ENCODE peak calls at places on chromosomes 4 and X, in six cellular contexts. X is HCT116, K is HepG2, L is GM12878, R is H1, F is K562. B is an unnamed sample.

GRCh38 chr4:8917321-8917811 is 45.7 kb upstream of the HMX1 start:
- DNase-seq in F (no peak), K (no peak), X (no peak), L (no peak), R (peak), B (no peak)

GRCh38 chrX:41386222-41386990 is 52.4 kb downstream of the DDX3X start:
- DNase-seq in K (no peak), R (no peak), X (no peak), L (no peak), F (no peak), B (no peak)

GRCh38 chr4:10183462-10183861 is 66.9 kb upstream of the WDR1 start:
- DNase-seq in R (no peak), F (no peak), X (no peak), K (no peak), L (no peak), B (no peak)

GRCh38 chr4:168794881-168795280 is 215.2 kb downstream of the CBR4 start:
- DNase-seq in K (no peak), F (no peak), R (no peak), L (no peak), X (no peak), B (no peak)

GRCh38 chr4:1485280-1485679 is 79.0 kb upstream of the NKX1-1 start:
- DNase-seq in F (no peak), R (no peak), K (no peak), L (no peak), X (no peak), B (no peak)

GRCh38 chrX:70454441-70455365 is 10.1 kb downstream of the DLG3 start:
- DNase-seq in K (peak), X (peak), R (peak), F (peak), L (no peak), B (peak)

GRCh38 chr4:27357283-27357682 is 496.6 kb downstream of the STIM2 start:
- DNase-seq in L (no peak), F (no peak), K (no peak), X (no peak), R (no peak), B (no peak)

GRCh38 chr4:76279462-76279861 is 27.1 kb upstream of the STBD1 start:
- DNase-seq in X (no peak), F (no peak), L (no peak), K (no peak), R (no peak), B (no peak)

GRCh38 chr4:85486425-85487101 is 11.6 kb downstream of the ARHGAP24 start:
- DNase-seq in F (peak), K (no peak), L (no peak), R (no peak), X (no peak), B (no peak)

GRCh38 chr4:71259305-71259704 is 79.5 kb upstream of the SLC4A4 start:
- DNase-seq in F (no peak), R (no peak), K (no peak), X (no peak), L (no peak), B (no peak)

GRCh38 chr4:97911236-97911906 is 231.9 kb downstream of the STPG2 start:
- DNase-seq in R (no peak), L (no peak), F (no peak), K (no peak), X (no peak), B (peak)

GRCh38 chr4:79757580-79757979 is 315.4 kb downstream of the ANTXR2 start:
- DNase-seq in L (no peak), F (no peak), R (no peak), K (no peak), X (no peak), B (no peak)

GRCh38 chrX:2600564-2600963 is 90.5 kb upstream of the CD99 start:
- DNase-seq in F (no peak), L (no peak), X (no peak), R (no peak), K (no peak), B (no peak)

GRCh38 chrX:53239474-53239873 is 14.5 kb upstream of the KDM5C start:
- DNase-seq in K (peak), F (peak), X (no peak), R (peak), L (no peak), B (peak)

GRCh38 chr4:184328022-184328736 is 110.5 kb upstream of the ENPP6 start:
- DNase-seq in X (no peak), L (peak), F (no peak), R (peak), K (no peak), B (no peak)

GRCh38 chrX:102808336-102808735 is 87.8 kb downstream of the GPRASP3 start:
- DNase-seq in R (no peak), L (no peak), K (no peak), X (no peak), F (no peak), B (no peak)

GRCh38 chr4:151711680-151712079 is 49.1 kb downstream of the GATB start:
- DNase-seq in X (no peak), K (no peak), R (no peak), F (no peak), L (no peak), B (no peak)
- TF ChIP-seq ZNF274 in X (no peak), K (no peak), R (no peak), F (no peak), L (no peak), B (no peak)

GRCh38 chr4:152265149-152265621 is 270.7 kb downstream of the FBXW7 start:
- DNase-seq in F (peak), X (no peak), R (no peak), K (peak), L (no peak), B (no peak)
- TF ChIP-seq ZNF274 in F (no peak), X (no peak), R (no peak), K (no peak), L (no peak), B (no peak)

DNA sequence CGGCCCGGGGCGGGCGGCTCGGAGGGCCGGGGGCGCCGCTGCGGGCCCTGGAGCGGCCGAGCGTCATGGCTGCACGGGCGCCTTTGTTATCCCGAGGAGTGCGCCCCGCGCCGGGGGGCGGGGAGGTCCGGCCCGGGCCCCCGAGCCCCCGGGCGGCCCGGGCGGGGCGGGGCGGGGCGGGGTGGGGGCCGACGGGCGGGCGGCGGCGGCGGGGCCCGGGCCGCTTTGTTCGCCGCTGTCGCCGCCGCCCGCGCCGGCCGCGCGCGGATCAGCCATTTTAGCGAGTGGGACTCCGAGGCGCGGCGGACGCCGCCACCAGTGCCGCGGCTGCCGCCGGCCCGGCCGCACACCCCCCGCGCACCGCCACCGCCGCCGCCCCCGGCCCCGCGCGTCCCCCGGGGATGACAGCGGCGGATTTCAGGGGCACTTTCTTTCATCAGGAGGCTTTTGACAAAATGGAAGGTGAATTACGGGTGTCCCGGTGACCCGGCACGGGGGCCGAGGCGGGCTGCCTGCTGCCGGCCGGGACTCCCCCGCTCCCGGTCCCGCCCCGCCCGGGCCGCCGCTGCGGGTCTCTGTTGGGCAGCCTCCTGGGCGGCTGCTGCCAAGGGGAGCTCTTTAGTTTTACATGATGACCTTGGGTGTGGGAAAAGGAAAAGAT is 1.2 kb downstream of the HMGB3 start:
- DNase-seq in R (no peak), K (no peak), F (peak), X (no peak), L (no peak), B (no peak)
- TF ChIP-seq ZNF274 in R (no peak), K (no peak), F (no peak), X (no peak), L (no peak), B (no peak)

GRCh38 chrX:65537229-65537628 is 2.6 kb upstream of the LAS1L start:
- DNase-seq in X (no peak), L (no peak), R (no peak), F (no peak), K (no peak), B (no peak)
- TF ChIP-seq ZNF274 in X (no peak), L (no peak), R (no peak), F (no peak), K (no peak), B (no peak)

DNA sequence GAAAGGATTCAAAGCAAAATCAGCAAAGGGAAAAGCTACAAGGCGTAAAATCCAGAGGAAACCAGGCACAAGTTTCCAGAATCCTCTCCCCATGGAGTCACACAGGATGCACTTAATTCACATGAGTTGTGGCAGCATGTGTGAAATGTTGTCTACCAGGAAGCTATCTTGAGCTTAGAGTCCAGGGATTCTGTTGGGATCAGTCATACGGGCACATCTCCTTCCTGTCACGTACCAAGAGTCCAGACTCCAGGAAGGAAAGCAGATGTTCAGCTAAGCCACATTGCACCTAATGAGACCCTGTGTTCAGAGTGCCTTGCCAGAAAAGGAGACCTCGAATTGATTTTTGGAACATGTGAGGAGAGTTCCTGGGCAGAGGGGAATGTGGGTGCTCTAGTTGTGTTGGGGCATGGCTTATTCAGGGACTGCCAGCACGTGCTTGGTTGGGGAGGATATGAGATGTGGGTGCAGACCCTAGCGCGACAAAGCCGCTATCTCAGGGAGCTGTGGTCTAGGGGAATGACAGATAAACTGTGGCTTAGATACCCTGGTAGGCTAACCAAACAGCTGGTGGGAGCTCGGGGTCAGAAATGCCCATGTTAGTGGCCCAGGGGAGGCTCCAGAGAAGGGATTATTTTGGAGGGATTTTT is 70.0 kb downstream of the EVC start:
- DNase-seq in L (no peak), R (peak), K (no peak), F (no peak), X (no peak), B (no peak)
- TF ChIP-seq ZNF274 in L (no peak), R (no peak), K (no peak), F (no peak), X (no peak), B (no peak)

GRCh38 chr4:126583509-126583908 is 1049.2 kb upstream of the INTU start:
- DNase-seq in F (peak), L (no peak), X (peak), R (peak), K (peak), B (peak)

DNA sequence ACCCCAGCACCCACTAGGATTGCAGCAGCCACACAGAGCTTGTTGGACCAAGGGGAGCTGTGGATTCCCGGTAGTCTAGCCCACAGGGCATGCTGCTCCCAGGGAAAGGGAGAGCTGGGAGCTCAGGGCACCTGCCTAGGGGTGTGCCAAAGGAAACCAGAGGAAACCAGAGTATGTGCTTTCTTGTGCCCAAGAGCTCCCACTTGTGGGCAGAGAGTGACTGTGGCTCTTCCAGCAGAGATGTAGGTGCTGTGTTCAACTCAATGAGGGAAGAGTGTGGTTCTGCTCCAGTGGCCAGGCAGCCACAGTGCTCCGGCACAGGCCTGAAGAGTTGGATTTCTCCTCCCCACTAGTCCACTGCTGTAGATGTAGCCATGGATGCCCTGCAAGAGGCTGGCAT is 1050.0 kb upstream of the INTU start:
- DNase-seq in K (no peak), R (peak), X (no peak), F (no peak), L (no peak), B (no peak)
- TF ChIP-seq ZNF274 in K (no peak), R (no peak), X (no peak), F (no peak), L (no peak), B (no peak)

GRCh38 chrX:152810403-152810802 is 20.2 kb downstream of the CETN2 start:
- DNase-seq in F (no peak), L (no peak), X (no peak), K (no peak), R (no peak), B (no peak)

DNA sequence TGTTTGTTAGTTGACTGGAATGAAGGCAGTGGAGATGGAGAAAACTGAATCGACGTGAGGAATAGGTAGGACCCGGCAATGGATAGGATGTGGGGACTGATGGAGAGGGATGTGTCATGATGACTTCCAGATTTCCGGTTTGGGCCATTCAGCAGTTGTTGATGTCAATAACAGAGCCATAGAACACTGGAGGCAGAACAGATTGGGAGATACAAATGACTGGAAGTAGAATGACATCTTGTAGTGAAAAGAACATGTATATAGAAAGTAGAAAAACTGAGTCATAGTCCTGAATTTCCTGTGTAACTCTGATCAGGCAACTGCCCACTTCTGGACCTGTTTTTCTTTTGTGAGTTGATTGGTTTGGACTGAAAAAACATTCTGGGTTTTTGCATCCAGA is 24.5 kb downstream of the CETN2 start:
- DNase-seq in R (no peak), X (no peak), L (no peak), K (no peak), F (no peak), B (no peak)
- TF ChIP-seq ZNF274 in R (no peak), X (no peak), L (no peak), K (no peak), F (no peak), B (no peak)

GRCh38 chr4:89661490-89661889 is 175.5 kb downstream of the SNCA start:
- DNase-seq in F (no peak), K (no peak), R (no peak), X (no peak), L (no peak), B (peak)
- TF ChIP-seq ZNF274 in F (no peak), K (no peak), R (no peak), X (no peak), L (no peak), B (no peak)

DNA sequence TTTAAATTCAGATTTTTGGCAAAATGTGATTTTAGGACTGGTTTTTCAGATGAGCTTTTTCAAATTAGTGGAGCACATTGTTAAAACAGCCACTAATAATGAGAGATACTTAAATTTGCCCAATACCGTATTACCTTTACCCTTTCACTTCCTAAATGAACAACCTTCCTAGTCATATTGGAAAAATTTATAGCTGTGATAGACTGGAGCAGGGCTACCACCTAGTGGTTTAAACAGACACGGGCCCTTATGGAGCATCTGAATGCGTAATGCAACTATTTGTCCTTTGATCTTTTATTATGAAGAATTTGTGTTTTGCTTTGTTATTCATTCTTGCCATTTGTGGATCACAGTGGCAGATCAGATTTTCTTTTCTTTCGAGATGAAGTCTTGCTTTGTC is 72.7 kb downstream of the KDM6A start:
- DNase-seq in X (no peak), R (no peak), F (peak), K (peak), L (no peak), B (no peak)
- TF ChIP-seq ZNF274 in X (no peak), R (no peak), F (no peak), K (no peak), L (no peak), B (no peak)